ENCODE peak calls at places on chromosomes 16 and 17, in seven cellular contexts. T, F, O, C, G, N and K are unnamed samples.

GRCh38 chr16:49067776-49068175 is 213.9 kb downstream of the CBLN1 start:
- DNase-seq in T (no peak), F (no peak), O (no peak), C (no peak), G (no peak), N (no peak), K (no peak)

GRCh38 chr17:4087911-4088693 is 54.7 kb downstream of the ZZEF1 start:
- DNase-seq in T (no peak), F (peak; percentile 17), O (no peak), C (no peak), G (no peak), N (no peak), K (no peak)

GRCh38 chr16:59180083-59180476 is 446.0 kb upstream of the GOT2 start:
- DNase-seq in T (no peak), F (no peak), O (peak; percentile 86), C (no peak), G (no peak), N (no peak), K (no peak)

GRCh38 chr16:84036131-84036530 is 6.5 kb downstream of the SLC38A8 start:
- DNase-seq in T (no peak), F (no peak), O (no peak), C (no peak), G (no peak), N (no peak), K (no peak)

GRCh38 chr17:7572338-7572587 is 7.2 kb upstream of the CD68 start:
- DNase-seq in T (no peak), F (no peak), O (no peak), C (no peak), G (no peak), N (no peak), K (no peak)

GRCh38 chr16:50614956-50615727 is 66.0 kb downstream of the SNX20 start:
- DNase-seq in T (no peak), F (no peak), O (no peak), C (no peak), G (no peak), N (no peak), K (no peak)

GRCh38 chr17:60327122-60327869 is 64.6 kb downstream of the USP32 start:
- DNase-seq in T (no peak), F (no peak), O (no peak), C (no peak), G (no peak), N (no peak), K (no peak)

GRCh38 chr16:60127196-60127595 is 1393.1 kb upstream of the GOT2 start:
- DNase-seq in T (no peak), F (no peak), O (no peak), C (no peak), G (no peak), N (no peak), K (no peak)

GRCh38 chr16:87212026-87212425 is 105.2 kb downstream of the C16orf95 start:
- DNase-seq in T (no peak), F (no peak), O (peak; percentile 40), C (no peak), G (no peak), N (no peak), K (no peak)

GRCh38 chr17:75649687-75650086 is 16.5 kb downstream of the SMIM5 start:
- DNase-seq in T (no peak), F (no peak), O (no peak), C (no peak), G (peak; percentile 33), N (no peak), K (no peak)

GRCh38 chr16:83912152-83912948 is 13.4 kb downstream of the MLYCD start:
- DNase-seq in T (no peak), F (no peak), O (no peak), C (no peak), G (no peak), N (no peak), K (no peak)

GRCh38 chr16:82358601-82359221 is 188.7 kb upstream of the MPHOSPH6 start:
- DNase-seq in T (no peak), F (no peak), O (no peak), C (no peak), G (no peak), N (no peak), K (no peak)

GRCh38 chr17:1232786-1233185 is 37.5 kb upstream of the BHLHA9 start:
- DNase-seq in T (no peak), F (peak; percentile 50), O (peak; percentile 75), C (no peak), G (no peak), N (no peak), K (peak; percentile 18)

GRCh38 chr16:15672514-15673167 is 22.6 kb downstream of the NDE1 start:
- DNase-seq in T (no peak), F (peak; percentile 98), O (peak; percentile 90), C (no peak), G (peak; percentile 90), N (peak; percentile 56), K (peak; percentile 97)

GRCh38 chr16:19173649-19174383 is 5.8 kb downstream of the SYT17 start:
- DNase-seq in T (no peak), F (no peak), O (no peak), C (no peak), G (no peak), N (no peak), K (no peak)

GRCh38 chr17:70144260-70144846 is 25.0 kb upstream of the KCNJ2 start:
- DNase-seq in T (peak; percentile 12), F (peak; percentile 57), O (peak; percentile 50), C (no peak), G (no peak), N (no peak), K (no peak)

GRCh38 chr16:54712866-54713265 is 217.8 kb upstream of the IRX5 start:
- DNase-seq in T (no peak), F (no peak), O (no peak), C (no peak), G (no peak), N (no peak), K (no peak)

GRCh38 chr17:28216528-28216927 is 102.5 kb upstream of the TMEM97 start:
- DNase-seq in T (no peak), F (peak; percentile 34), O (peak; percentile 27), C (no peak), G (no peak), N (no peak), K (peak; percentile 12)

DNA sequence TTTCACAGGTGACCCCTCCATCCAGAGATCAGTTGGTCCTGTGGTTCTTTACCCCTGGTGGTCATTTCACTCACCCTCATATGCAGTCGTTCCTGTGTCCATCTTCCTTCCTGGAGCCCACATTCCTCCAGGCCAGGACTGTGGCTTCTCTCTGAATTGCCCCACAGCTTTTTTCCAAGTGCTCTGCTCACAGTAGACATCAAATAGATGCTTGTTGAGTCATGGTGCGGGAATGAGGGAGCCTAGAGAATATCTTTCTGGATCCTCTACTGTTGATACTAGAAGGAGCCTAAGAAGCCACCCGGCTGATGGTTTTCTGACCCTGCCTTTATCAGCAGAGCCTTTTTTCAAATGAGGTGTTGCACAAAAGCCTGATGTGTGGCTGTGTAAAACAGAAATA is 10.4 kb downstream of the USB1 start:
- DNase-seq in T (no peak), F (peak; percentile 72), O (no peak), C (no peak), G (no peak), N (no peak), K (no peak)
- TF ChIP-seq CTCF in T (no peak), F (no peak), O (no peak), C (no peak), G (no peak), N (no peak), K (no peak)

GRCh38 chr16:1781758-1782407 is 488 bp downstream of the SPSB3 start:
- DNase-seq in T (no peak), F (peak; percentile 29), O (no peak), C (peak; percentile 67), G (no peak), N (peak; percentile 48), K (no peak)
- TF ChIP-seq CTCF in T (no peak), F (peak; percentile 4), O (no peak), C (no peak), G (no peak), N (no peak), K (peak; percentile 9)

GRCh38 chr17:38606646-38607611 is 1.2 kb upstream of the SRCIN1 start:
- DNase-seq in T (no peak), F (no peak), O (no peak), C (no peak), G (no peak), N (peak; percentile 71), K (no peak)
- TF ChIP-seq CTCF in T (no peak), F (no peak), O (peak; percentile 29), C (no peak), G (no peak), N (no peak), K (no peak)

GRCh38 chr17:40561871-40562611 is 3.2 kb downstream of the CCR7 start:
- DNase-seq in T (no peak), F (no peak), O (peak; percentile 39), C (no peak), G (peak; percentile 51), N (peak; percentile 7), K (no peak)
- TF ChIP-seq CTCF in T (no peak), F (peak; percentile 30), O (no peak), C (no peak), G (no peak), N (no peak), K (peak; percentile 19)

GRCh38 chr16:11698271-11698689 is 30.0 kb downstream of the SNN start:
- DNase-seq in T (no peak), F (no peak), O (no peak), C (no peak), G (no peak), N (no peak), K (no peak)
- TF ChIP-seq CTCF in T (peak; percentile 16), F (no peak), O (peak; percentile 18), C (no peak), G (no peak), N (peak; percentile 13), K (no peak)

GRCh38 chr17:50177983-50178834 is 12.4 kb downstream of the SGCA start:
- DNase-seq in T (peak; percentile 90), F (peak; percentile 92), O (peak; percentile 98), C (peak; percentile 76), G (peak; percentile 88), N (peak; percentile 91), K (peak; percentile 93)
- TF ChIP-seq CTCF in T (peak; percentile 96), F (peak; percentile 70), O (peak; percentile 86), C (peak; percentile 70), G (peak; percentile 61), N (peak; percentile 72), K (peak; percentile 69)